ENCODE peak calls at places on chromosomes 6 and 20, in four cellular contexts. M is tibial artery, U is WERI-Rb-1, R is A549. V is an unnamed sample.

GRCh38 chr20:9551808-9552550 is 37.6 kb downstream of the LAMP5 start:
- DNase-seq in M (no peak), U (no peak), R (no peak), V (no peak)

GRCh38 chr20:9609892-9610502 is 95.6 kb downstream of the LAMP5 start:
- DNase-seq in U (peak; percentile 61), M (no peak), R (no peak), V (peak; percentile 32)

GRCh38 chr6:13303668-13304017 is 24.7 kb downstream of the TBC1D7 start:
- DNase-seq in M (peak; percentile 89), R (no peak), U (peak; percentile 65), V (peak; percentile 64)

GRCh38 chr6:17281100-17281496 is at the start of gene RBM24:
- DNase-seq in U (peak; percentile 91), M (peak; percentile 82), R (no peak), V (peak; percentile 69)

GRCh38 chr20:8876381-8876780 is 192.5 kb upstream of the PLCB4 start:
- DNase-seq in U (no peak), R (no peak), M (no peak), V (no peak)

GRCh38 chr6:165308926-165309731 is at the start of gene C6orf118:
- DNase-seq in R (peak; percentile 78), U (peak; percentile 79), M (no peak), V (peak; percentile 65)

GRCh38 chr6:35024601-35025054 is 116.5 kb downstream of the TCP11 start:
- DNase-seq in M (no peak), R (peak; percentile 28), U (peak; percentile 44), V (peak; percentile 64)

GRCh38 chr6:3359973-3360726 is 96.7 kb downstream of the SLC22A23 start:
- DNase-seq in U (peak; percentile 59), M (no peak), R (peak; percentile 20), V (no peak)

GRCh38 chr6:22418714-22419113 is 121.9 kb upstream of the PRL start:
- DNase-seq in R (no peak), U (no peak), M (no peak), V (no peak)

GRCh38 chr20:63080811-63081210 is 74.0 kb upstream of the BHLHE23 start:
- DNase-seq in M (peak; percentile 41), U (no peak), R (no peak), V (no peak)

GRCh38 chr20:21052241-21052640 is 53.9 kb downstream of the LINC00237 start:
- DNase-seq in R (no peak), M (no peak), U (no peak), V (no peak)

GRCh38 chr6:74870403-74870802 is 335.4 kb downstream of the COL12A1 start:
- DNase-seq in R (no peak), U (no peak), M (no peak), V (peak; percentile 90)

GRCh38 chr20:7710440-7710839 is 229.8 kb downstream of the HAO1 start:
- DNase-seq in M (no peak), R (no peak), U (no peak), V (peak; percentile 69)

GRCh38 chr6:137222376-137222775 is 3.2 kb upstream of the IFNGR1 start:
- DNase-seq in U (no peak), M (no peak), R (no peak), V (no peak)

GRCh38 chr6:166616261-166617226 is 10.5 kb downstream of the RPS6KA2 start:
- DNase-seq in R (no peak), M (peak; percentile 48), U (no peak), V (no peak)

GRCh38 chr6:90123796-90124195 is 172.8 kb downstream of the BACH2 start:
- DNase-seq in R (no peak), M (no peak), U (no peak), V (peak; percentile 61)

GRCh38 chr6:34816635-34817301 is 24.9 kb downstream of the BLTP3A start:
- DNase-seq in R (no peak), M (no peak), U (no peak), V (no peak)

GRCh38 chr6:105482227-105482839 is 79.5 kb upstream of the PREP start:
- DNase-seq in U (peak; percentile 32), R (no peak), M (no peak), V (no peak)

GRCh38 chr6:33983721-33984465 is 162.0 kb downstream of the GRM4 start:
- DNase-seq in U (peak; percentile 34), M (peak; percentile 49), R (no peak), V (no peak)

GRCh38 chr6:28866342-28867077 is 57.3 kb downstream of the TRIM27 start:
- DNase-seq in R (no peak), U (peak; percentile 99), M (peak; percentile 83), V (peak; percentile 34)

GRCh38 chr6:13425971-13426931 is 61.1 kb downstream of the GFOD1 start:
- DNase-seq in U (no peak), M (peak; percentile 84), R (no peak), V (peak; percentile 83)

GRCh38 chr6:131917763-131918649 is 33.2 kb downstream of the CCN2 start:
- DNase-seq in M (no peak), U (peak; percentile 30), R (no peak), V (no peak)

GRCh38 chr6:121482004-121482693 is 46.7 kb downstream of the GJA1 start:
- DNase-seq in R (peak; percentile 36), M (no peak), U (no peak), V (peak; percentile 87)

GRCh38 chr20:34143951-34144350 is 31.9 kb upstream of the EIF2S2 start:
- DNase-seq in R (no peak), M (no peak), U (no peak), V (peak; percentile 12)

GRCh38 chr6:29626948-29627761 is 5.8 kb downstream of the GABBR1 start:
- DNase-seq in U (no peak), R (no peak), M (no peak), V (no peak)

GRCh38 chr6:9537381-9537780 is 877.5 kb downstream of the TFAP2A start:
- DNase-seq in R (no peak), M (no peak), U (no peak), V (peak; percentile 89)

GRCh38 chr6:73565767-73566485 is 45.1 kb upstream of the EEF1A1 start:
- DNase-seq in R (no peak), U (no peak), M (no peak), V (peak; percentile 56)

GRCh38 chr20:59636791-59637370 is 32.5 kb downstream of the PHACTR3 start:
- DNase-seq in M (no peak), U (no peak), R (no peak), V (no peak)

GRCh38 chr20:4509825-4510522 is 211.7 kb upstream of the PRND start:
- DNase-seq in M (no peak), R (no peak), U (no peak), V (peak; percentile 35)

GRCh38 chr6:22421187-22421586 is 124.4 kb upstream of the PRL start:
- DNase-seq in M (no peak), R (no peak), U (no peak), V (no peak)

GRCh38 chr6:41560440-41561192 is 14.4 kb downstream of the FOXP4 start:
- DNase-seq in U (no peak), M (no peak), R (no peak), V (no peak)

GRCh38 chr6:135163440-135163738 is 17.7 kb upstream of the MYB start:
- DNase-seq in U (no peak), R (no peak), M (no peak), V (no peak)

GRCh38 chr6:11298651-11299420 is 66.4 kb upstream of the NEDD9 start:
- DNase-seq in U (no peak), M (no peak), R (no peak), V (peak; percentile 13)

GRCh38 chr6:37399131-37399530 is 33.9 kb upstream of the CMTR1 start:
- DNase-seq in R (no peak), U (no peak), M (no peak), V (no peak)

GRCh38 chr6:1335367-1336037 is 23.6 kb downstream of the FOXQ1 start:
- DNase-seq in R (no peak), M (no peak), U (no peak), V (peak; percentile 87)

GRCh38 chr20:973785-974194 is 28.3 kb downstream of the RSPO4 start:
- DNase-seq in M (no peak), R (peak; percentile 66), U (peak; percentile 37), V (no peak)

GRCh38 chr6:28587011-28587745 is 61.5 kb downstream of the GPX5 start:
- DNase-seq in U (peak; percentile 96), M (no peak), R (peak; percentile 67), V (peak; percentile 61)

GRCh38 chr6:158431036-158431435 is 118.8 kb downstream of the TULP4 start:
- DNase-seq in R (no peak), M (no peak), U (no peak), V (no peak)

GRCh38 chr20:11354841-11355240 is 562.9 kb upstream of the BTBD3 start:
- DNase-seq in R (no peak), M (no peak), U (no peak), V (no peak)
- H3K27ac ChIP-seq in R (no peak overlapping the region), M (no peak overlapping the region), U (no peak overlapping the region), V (no peak overlapping the region)

GRCh38 chr20:11777387-11777786 is 140.3 kb upstream of the BTBD3 start:
- DNase-seq in M (no peak), R (no peak), U (no peak), V (no peak)
- H3K4me3 ChIP-seq in M (no peak overlapping the region), R (no peak overlapping the region), U (no peak overlapping the region), V (no peak overlapping the region)

DNA sequence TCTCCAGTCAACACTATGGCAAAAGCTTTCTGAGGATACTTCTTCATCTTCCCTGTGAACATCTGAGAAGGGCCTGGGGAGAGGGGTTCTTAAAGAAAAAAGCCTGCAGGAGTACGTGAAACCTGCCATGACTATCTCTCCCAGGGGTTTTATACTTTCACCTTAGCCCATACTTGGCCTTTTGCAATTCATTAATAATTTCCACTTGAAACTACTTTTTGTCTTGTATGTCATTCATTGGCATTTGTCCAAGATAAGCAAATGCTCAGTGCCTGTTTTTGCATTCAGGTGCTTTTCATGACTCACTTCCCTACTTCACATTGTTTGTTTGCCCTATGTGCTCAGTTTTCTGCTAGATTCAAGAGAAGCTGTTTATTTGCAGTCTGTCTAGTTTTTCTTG is 580.3 kb upstream of the GJE1 start:
- DNase-seq in U (no peak), M (no peak), R (peak; percentile 38), V (peak; percentile 90)
- H3K27ac ChIP-seq in U (no peak overlapping the region), M (no peak overlapping the region), R (peak overlapping the region; percentile 60), V (peak overlapping the region; percentile 22)

DNA sequence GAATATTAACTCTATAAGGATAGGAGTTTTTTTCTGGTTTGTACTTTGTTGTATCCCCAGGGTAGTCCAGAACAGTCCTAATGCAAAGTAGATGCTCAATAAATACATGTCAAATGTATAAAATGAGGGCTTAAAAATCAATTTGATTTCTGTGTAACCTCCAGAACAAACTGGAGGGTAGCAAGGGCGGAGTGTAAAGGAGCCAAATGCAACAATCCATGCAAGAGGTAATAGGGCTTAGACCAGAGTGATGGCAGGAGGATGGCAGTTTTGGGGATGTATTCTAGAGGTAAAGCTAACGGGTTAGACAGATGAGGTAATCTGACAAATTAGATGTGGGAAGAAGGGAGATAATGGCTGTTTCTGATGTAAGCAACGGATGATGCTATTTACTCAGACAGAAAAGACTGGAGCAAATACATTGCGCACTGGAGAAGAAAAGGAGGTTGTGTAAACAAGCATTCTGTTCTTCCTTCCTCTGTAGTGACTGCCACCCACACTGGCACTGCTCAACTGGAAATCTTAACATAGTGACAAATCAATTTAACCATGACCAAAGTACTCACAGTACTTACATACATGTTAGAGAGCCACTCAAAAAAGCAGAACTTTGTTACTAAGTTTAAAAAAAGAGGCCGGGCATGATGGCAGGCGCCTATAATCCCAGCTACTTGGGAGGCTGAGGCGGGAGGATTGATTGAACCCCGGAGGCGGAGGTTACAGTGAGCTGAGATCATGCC is 2.0 kb downstream of the ZNF318 start:
- DNase-seq in R (no peak), U (no peak), M (no peak), V (no peak)
- H3K4me3 ChIP-seq in R (no peak overlapping the region), U (no peak overlapping the region), M (peak overlapping the region; percentile 78), V (no peak overlapping the region)

GRCh38 chr20:22555791-22556564 is 28.4 kb downstream of the FOXA2 start:
- DNase-seq in R (no peak), M (no peak), U (no peak), V (no peak)
- H3K27ac ChIP-seq in R (no peak overlapping the region), M (no peak overlapping the region), U (no peak overlapping the region), V (no peak overlapping the region)